ENCODE peak calls at places on chromosomes 2 and 18, in five cellular contexts. A, Y, M, X and B are unnamed samples.

GRCh38 chr18:24683965-24684364 is 223.5 kb downstream of the HRH4 start:
- DNase-seq in A (no peak), Y (no peak), M (no peak), X (no peak), B (no peak)

GRCh38 chr2:27038012-27038411 is 5.2 kb downstream of the TMEM214 start:
- DNase-seq in A (no peak), Y (no peak), M (no peak), X (no peak), B (no peak)

GRCh38 chr2:7539760-7540159 is 622.5 kb downstream of the RNF144A start:
- DNase-seq in A (no peak), Y (no peak), M (no peak), X (no peak), B (no peak)

GRCh38 chr18:31101148-31102019 is 837 bp downstream of the DSC2 start:
- DNase-seq in A (peak; percentile 72), Y (peak; percentile 73), M (peak; percentile 72), X (peak; percentile 52), B (peak; percentile 71)

GRCh38 chr2:240856151-240856980 is 12.3 kb upstream of the AGXT start:
- DNase-seq in A (peak; percentile 67), Y (peak; percentile 66), M (peak; percentile 67), X (no peak), B (peak; percentile 38)

GRCh38 chr18:33820517-33821368 is 242.7 kb downstream of the ASXL3 start:
- DNase-seq in A (no peak), Y (no peak), M (no peak), X (no peak), B (no peak)

GRCh38 chr2:28263690-28264089 is 129.0 kb upstream of the FOSL2 start:
- DNase-seq in A (no peak), Y (no peak), M (no peak), X (no peak), B (no peak)

GRCh38 chr18:44568986-44569385 is 111.7 kb upstream of the SETBP1 start:
- DNase-seq in A (no peak), Y (no peak), M (no peak), X (no peak), B (no peak)

GRCh38 chr2:46555011-46555410 is 75.6 kb downstream of the TMEM247 start:
- DNase-seq in A (no peak), Y (peak; percentile 11), M (peak; percentile 68), X (no peak), B (no peak)

GRCh38 chr2:118250463-118250862 is 162.2 kb downstream of the INSIG2 start:
- DNase-seq in A (no peak), Y (peak; percentile 16), M (no peak), X (no peak), B (no peak)

GRCh38 chr2:11131166-11131920 is 23.9 kb upstream of the SLC66A3 start:
- DNase-seq in A (no peak), Y (no peak), M (no peak), X (no peak), B (no peak)

GRCh38 chr2:127083819-127084503 is 23.0 kb downstream of the BIN1 start:
- DNase-seq in A (no peak), Y (no peak), M (peak; percentile 90), X (no peak), B (no peak)

GRCh38 chr2:240121190-240121589 is 14.9 kb downstream of the COPS9 start:
- DNase-seq in A (no peak), Y (no peak), M (no peak), X (no peak), B (peak; percentile 17)

GRCh38 chr2:112161431-112162145 is 23.4 kb downstream of the FBLN7 start:
- DNase-seq in A (no peak), Y (no peak), M (peak; percentile 43), X (no peak), B (no peak)

GRCh38 chr18:55300469-55301195 is 287.4 kb downstream of the TCF4 start:
- DNase-seq in A (peak; percentile 73), Y (no peak), M (no peak), X (no peak), B (no peak)

GRCh38 chr2:65397122-65397521 is 35.3 kb downstream of the SPRED2 start:
- DNase-seq in A (no peak), Y (no peak), M (no peak), X (no peak), B (no peak)

GRCh38 chr18:5475252-5475651 is 68.5 kb downstream of the EPB41L3 start:
- DNase-seq in A (no peak), Y (no peak), M (no peak), X (no peak), B (no peak)

GRCh38 chr18:33369711-33370449 is 70.6 kb downstream of the CCDC178 start:
- DNase-seq in A (no peak), Y (no peak), M (no peak), X (no peak), B (no peak)

GRCh38 chr2:239394346-239394945 is 6.4 kb downstream of the HDAC4 start:
- DNase-seq in A (no peak), Y (no peak), M (no peak), X (no peak), B (no peak)

GRCh38 chr2:75574106-75574505 is 13.4 kb upstream of the EVA1A start:
- DNase-seq in A (no peak), Y (no peak), M (no peak), X (no peak), B (no peak)

GRCh38 chr18:40056085-40056484 is 1898.9 kb upstream of the PIK3C3 start:
- DNase-seq in A (no peak), Y (no peak), M (no peak), X (no peak), B (no peak)

GRCh38 chr2:172426635-172427255 is 641 bp upstream of the ITGA6 start:
- DNase-seq in A (no peak), Y (no peak), M (no peak), X (no peak), B (no peak)

GRCh38 chr18:35026407-35027061 is 14.7 kb upstream of the MAPRE2 start:
- DNase-seq in A (no peak), Y (no peak), M (no peak), X (no peak), B (no peak)

GRCh38 chr2:95056044-95056443 is 30.5 kb downstream of the MAL start:
- DNase-seq in A (no peak), Y (no peak), M (no peak), X (no peak), B (no peak)

GRCh38 chr2:161102770-161103450 is 57.3 kb upstream of the TANK start:
- DNase-seq in A (no peak), Y (no peak), M (no peak), X (no peak), B (no peak)

GRCh38 chr2:202317080-202317859 is 51.7 kb downstream of the NOP58 start:
- DNase-seq in A (no peak), Y (peak; percentile 45), M (no peak), X (no peak), B (no peak)

GRCh38 chr2:220277445-220277960 is 650.1 kb downstream of the SLC4A3 start:
- DNase-seq in A (no peak), Y (peak; percentile 52), M (peak; percentile 88), X (no peak), B (no peak)

GRCh38 chr2:236963631-236964030 is 122.1 kb upstream of the COPS8 start:
- DNase-seq in A (no peak), Y (no peak), M (peak; percentile 65), X (no peak), B (no peak)

GRCh38 chr18:48599391-48599790 is 60.6 kb downstream of the CTIF start:
- DNase-seq in A (no peak), Y (no peak), M (no peak), X (no peak), B (no peak)

GRCh38 chr2:12718662-12719399 is 2.1 kb downstream of the TRIB2 start:
- DNase-seq in A (no peak), Y (no peak), M (no peak), X (no peak), B (no peak)
- TF ChIP-seq CTCF in A (peak; percentile 38), Y (no peak), M (no peak), X (no peak), B (no peak)

DNA sequence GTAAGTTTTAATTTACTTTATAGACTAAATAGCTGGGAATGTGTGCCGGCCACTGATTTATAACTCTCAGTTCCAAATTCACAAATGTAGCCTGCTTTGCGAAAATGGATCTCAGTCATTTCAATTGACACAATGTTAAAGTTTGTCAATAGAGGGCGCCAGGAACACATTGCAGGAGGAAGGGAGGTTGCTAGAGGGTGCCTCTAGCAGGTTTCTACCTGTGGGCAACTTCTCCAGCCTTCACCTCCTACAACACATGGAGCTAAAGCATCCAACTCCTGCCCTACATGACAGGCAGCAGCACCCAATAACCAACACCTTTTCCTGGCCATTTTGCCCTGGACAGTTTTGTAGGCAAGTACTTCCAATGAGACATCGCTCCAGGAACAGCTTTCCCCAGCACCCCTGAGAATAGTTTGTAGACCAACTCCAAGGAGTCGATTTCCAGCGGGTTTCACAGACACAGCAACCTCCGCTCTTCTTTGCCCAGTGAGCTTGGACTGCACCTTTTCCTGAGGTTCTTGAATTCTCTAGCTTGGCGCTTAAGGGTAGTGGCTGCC is 784.8 kb upstream of the CDH2 start:
- DNase-seq in A (no peak), Y (peak; percentile 37), M (peak; percentile 45), X (no peak), B (no peak)
- TF ChIP-seq CTCF in A (peak; percentile 70), Y (peak; percentile 42), M (no peak), X (peak; percentile 25), B (peak; percentile 7)

GRCh38 chr2:149258531-149258930 is 71.9 kb upstream of the LYPD6 start:
- DNase-seq in A (no peak), Y (no peak), M (no peak), X (no peak), B (no peak)
- TF ChIP-seq CTCF in A (peak; percentile 36), Y (no peak), M (no peak), X (no peak), B (no peak)

DNA sequence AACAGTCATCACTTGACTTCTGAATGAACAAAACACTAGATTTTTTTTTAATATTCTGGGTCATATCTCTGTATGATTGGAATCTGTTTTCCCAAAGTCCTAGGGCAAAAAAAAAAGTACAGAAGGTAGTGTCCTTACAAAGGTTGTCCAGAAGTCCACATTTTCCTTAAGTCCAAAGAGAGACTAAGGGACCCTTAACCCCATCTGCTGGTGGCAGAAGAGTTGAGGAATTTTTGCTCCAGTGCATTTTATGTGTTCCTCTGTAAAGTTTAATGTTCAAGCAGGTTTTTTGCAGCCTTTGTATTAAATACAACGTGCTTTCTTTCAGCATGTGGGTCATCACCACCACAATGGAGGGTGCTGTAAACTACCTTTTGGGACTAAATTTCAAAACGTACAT is 215.9 kb downstream of the SP3 start:
- DNase-seq in A (no peak), Y (no peak), M (no peak), X (no peak), B (no peak)
- TF ChIP-seq CTCF in A (peak; percentile 65), Y (no peak), M (no peak), X (no peak), B (no peak)